ENCODE peak calls at places on chromosomes 5 and 9, in five cellular contexts. M, W, C, R and N are unnamed samples.

GRCh38 chr5:174300118-174300940 is 254.8 kb downstream of the NSG2 start:
- DNase-seq in R (no peak), W (no peak), M (no peak), C (no peak), N (no peak)

GRCh38 chr5:32030686-32031478 is 143.2 kb downstream of the GOLPH3 start:
- DNase-seq in W (no peak), R (no peak), M (no peak), C (peak; percentile 37), N (no peak)

GRCh38 chr5:32523625-32524024 is 61.7 kb upstream of the SUB1 start:
- DNase-seq in C (peak; percentile 12), R (no peak), W (no peak), M (no peak), N (no peak)

GRCh38 chr5:148425808-148426207 is 42.0 kb downstream of the FBXO38 start:
- DNase-seq in M (no peak), R (no peak), W (no peak), C (no peak), N (no peak)

GRCh38 chr5:79436224-79436623 is 77.7 kb downstream of the HOMER1 start:
- DNase-seq in C (peak; percentile 75), R (no peak), W (no peak), M (peak; percentile 41), N (no peak)

GRCh38 chr9:18683312-18683711 is 209.4 kb downstream of the ADAMTSL1 start:
- DNase-seq in M (no peak), W (no peak), C (no peak), R (no peak), N (no peak)

GRCh38 chr9:21744874-21745273 is 57.6 kb upstream of the MTAP start:
- DNase-seq in W (no peak), M (peak; percentile 58), C (no peak), R (no peak), N (no peak)

GRCh38 chr5:154476343-154477213 is 1.4 kb downstream of the HAND1 start:
- DNase-seq in W (no peak), R (no peak), M (no peak), C (no peak), N (no peak)

GRCh38 chr9:105026451-105026850 is 98.5 kb upstream of the ABCA1 start:
- DNase-seq in C (peak; percentile 24), W (no peak), R (no peak), M (no peak), N (no peak)

GRCh38 chr9:87107072-87107471 is 159.8 kb upstream of the GAS1 start:
- DNase-seq in R (no peak), M (no peak), W (no peak), C (peak; percentile 30), N (no peak)

GRCh38 chr5:151096001-151096373 is 15.2 kb upstream of the TNIP1 start:
- DNase-seq in M (no peak), W (no peak), R (no peak), C (no peak), N (no peak)

GRCh38 chr9:137524161-137524560 is 26.0 kb downstream of the PNPLA7 start:
- DNase-seq in C (no peak), M (no peak), W (no peak), R (no peak), N (no peak)

GRCh38 chr5:86909461-86909881 is 291.7 kb downstream of the COX7C start:
- DNase-seq in M (peak; percentile 69), W (no peak), R (no peak), C (peak; percentile 92), N (no peak)

GRCh38 chr9:109238677-109239076 is 71.6 kb upstream of the FRRS1L start:
- DNase-seq in M (no peak), W (no peak), C (peak; percentile 46), R (no peak), N (no peak)

GRCh38 chr9:34334337-34334824 is 5.0 kb downstream of the NUDT2 start:
- DNase-seq in W (no peak), R (no peak), M (no peak), C (no peak), N (no peak)

GRCh38 chr5:38780316-38780715 is 65.5 kb upstream of the OSMR start:
- DNase-seq in R (no peak), M (no peak), W (no peak), C (no peak), N (no peak)

GRCh38 chr5:36874465-36874864 is 2.1 kb upstream of the NIPBL start:
- DNase-seq in R (no peak), W (no peak), C (peak; percentile 24), M (no peak), N (no peak)

GRCh38 chr5:154771383-154771901 is 16.3 kb downstream of the LARP1 start:
- DNase-seq in M (peak; percentile 77), R (no peak), W (no peak), C (peak; percentile 86), N (no peak)

GRCh38 chr9:4640027-4640426 is 22.1 kb upstream of the PLPP6 start:
- DNase-seq in M (no peak), C (peak; percentile 21), W (no peak), R (peak; percentile 17), N (no peak)

GRCh38 chr9:132942541-132943182 is 1.8 kb downstream of the TSC1 start:
- DNase-seq in C (no peak), R (no peak), M (no peak), W (no peak), N (no peak)

GRCh38 chr5:135216813-135217154 is 182.2 kb downstream of the MACROH2A1 start:
- DNase-seq in M (no peak), R (no peak), W (no peak), C (no peak), N (no peak)

GRCh38 chr5:9239071-9239470 is 306.8 kb downstream of the SEMA5A start:
- DNase-seq in M (peak; percentile 23), R (no peak), W (no peak), C (peak; percentile 52), N (no peak)

GRCh38 chr5:135950611-135951010 is 4.2 kb downstream of the LECT2 start:
- DNase-seq in W (no peak), R (no peak), C (peak; percentile 7), M (peak; percentile 28), N (no peak)

GRCh38 chr5:7395432-7396168 is at the start of gene ADCY2:
- DNase-seq in W (no peak), M (no peak), C (no peak), R (no peak), N (no peak)

GRCh38 chr5:135578685-135579341 is at the start of gene CXCL14:
- DNase-seq in R (no peak), W (no peak), C (peak; percentile 87), M (peak; percentile 43), N (no peak)